ENCODE peak calls at places on chromosome 15, in six cellular contexts. D is HepG2, P is K562, X is A549, S is GM12878, T is HL-60. W is an unnamed sample.

GRCh38 chr15:49865925-49866757 is 245.3 kb downstream of the DTWD1 start:
- DNase-seq in S (no peak), D (no peak), P (no peak), T (no peak), X (peak), W (peak)

GRCh38 chr15:51424780-51425179 is 83.3 kb downstream of the GLDN start:
- DNase-seq in X (no peak), P (no peak), S (no peak), T (no peak), D (no peak), W (no peak)

GRCh38 chr15:39235084-39235795 is 345.6 kb upstream of the THBS1 start:
- DNase-seq in X (no peak), P (no peak), T (peak), D (no peak), S (no peak), W (no peak)

GRCh38 chr15:65060641-65061397 is 7.0 kb downstream of the RASL12 start:
- DNase-seq in S (no peak), P (no peak), X (no peak), T (no peak), D (no peak), W (no peak)

GRCh38 chr15:79172801-79173460 is 82.4 kb upstream of the RASGRF1 start:
- DNase-seq in S (no peak), X (no peak), D (no peak), P (no peak), T (no peak), W (no peak)

GRCh38 chr15:33086500-33087141 is 107.9 kb downstream of the FMN1 start:
- DNase-seq in X (peak), S (peak), P (no peak), D (peak), T (no peak), W (peak)

GRCh38 chr15:78880242-78880533 is 7.5 kb downstream of the MORF4L1 start:
- DNase-seq in X (no peak), T (no peak), P (no peak), D (no peak), S (no peak), W (no peak)

GRCh38 chr15:40155270-40155910 is 5.5 kb upstream of the BUB1B start:
- DNase-seq in P (no peak), X (no peak), D (no peak), S (no peak), T (no peak), W (no peak)

GRCh38 chr15:51884041-51884440 is 54.6 kb downstream of the TMOD3 start:
- DNase-seq in S (no peak), X (no peak), P (no peak), T (no peak), D (no peak), W (no peak)

GRCh38 chr15:65796610-65797012 is 4.5 kb upstream of the DENND4A start:
- DNase-seq in S (no peak), P (no peak), X (peak), T (no peak), D (no peak), W (no peak)

GRCh38 chr15:70503073-70503745 is 260.1 kb downstream of the UACA start:
- DNase-seq in P (no peak), S (no peak), X (no peak), D (no peak), T (no peak), W (no peak)
- H3K4me3 ChIP-seq in P (no peak), S (peak), X (no peak), D (no peak), T (no peak), W (no peak)

GRCh38 chr15:67024322-67024997 is 40.9 kb upstream of the SMAD3 start:
- DNase-seq in T (peak), X (peak), P (peak), S (peak), D (peak), W (peak)
- H3K27ac ChIP-seq in T (peak), X (peak), P (peak), S (no peak), D (peak), W (peak)

GRCh38 chr15:55186331-55186730 is 10.4 kb downstream of the RSL24D1 start:
- DNase-seq in S (no peak), X (no peak), P (no peak), T (no peak), D (no peak), W (no peak)

DNA sequence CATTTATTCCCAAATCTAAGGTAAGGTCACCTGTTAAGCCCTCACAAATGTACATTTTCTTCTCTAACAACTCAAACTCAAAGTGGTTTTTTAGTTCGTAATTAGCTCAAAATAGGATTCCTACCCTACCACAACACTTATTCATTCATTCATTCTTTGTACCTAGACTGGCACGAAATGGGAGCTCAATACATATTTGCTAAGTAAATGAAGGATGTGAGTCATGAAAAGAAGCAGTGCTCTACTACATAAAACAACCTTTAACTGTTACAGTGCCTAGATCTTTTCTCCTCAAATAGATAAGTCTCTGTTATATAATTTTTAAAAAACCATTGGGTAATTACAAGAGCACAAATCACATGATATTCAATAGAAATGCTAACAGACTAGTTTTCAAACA is 13.1 kb downstream of the RSL24D1 start:
- DNase-seq in P (no peak), S (no peak), X (no peak), T (no peak), D (no peak), W (no peak)
- TF ChIP-seq REST in P (no peak), S (no peak), X (no peak), T (no peak), D (no peak), W (no peak)

DNA sequence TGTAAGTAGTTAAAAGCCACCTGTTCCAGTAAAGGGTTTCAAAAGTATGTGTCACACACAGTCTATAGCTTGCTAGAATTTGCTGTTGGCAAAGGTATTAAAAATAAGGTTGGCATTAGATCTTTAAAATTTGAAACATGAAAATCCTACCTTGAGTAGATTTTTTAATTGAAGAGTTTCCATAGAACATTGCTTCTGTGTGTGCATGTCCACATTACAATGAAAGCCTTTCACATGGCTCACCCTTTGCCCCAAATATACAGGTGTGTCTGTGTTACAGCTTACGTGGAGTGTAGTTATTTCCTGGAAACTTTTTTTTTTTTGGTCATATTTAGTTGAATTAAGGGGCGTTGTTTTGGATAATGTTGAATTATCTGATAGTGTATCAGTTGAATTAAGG is 2.2 kb downstream of the ABHD17C start:
- DNase-seq in P (no peak), S (no peak), X (no peak), T (no peak), D (no peak), W (no peak)
- H3K4me3 ChIP-seq in P (no peak), S (peak), X (peak), T (no peak), D (no peak), W (peak)

W was measured in Panc1.